ENCODE peak calls at places on chromosomes 3 and 15, in nine cellular contexts. One of them, this sample, is unnamed.

GRCh38 chr3:67739851-67740250 is 85.4 kb upstream of the SUCLG2 start:
- DNase-seq in cardiac muscle cell: no peak
- DNase-seq in mesenchymal stem cell: no peak
- DNase-seq in esophagus squamous epithelium: no peak
- DNase-seq in left lung: no peak
- DNase-seq in GM23248: peak; percentile 16
- DNase-seq in ovary: no peak
- DNase-seq in OCI-LY7: no peak
- DNase-seq in endodermal cell: no peak
- DNase-seq in this sample: no peak

GRCh38 chr15:75211436-75212199 is 9.9 kb downstream of the C15orf39 start:
- DNase-seq in GM23248: no peak
- DNase-seq in cardiac muscle cell: no peak
- DNase-seq in OCI-LY7: no peak
- DNase-seq in ovary: no peak
- DNase-seq in mesenchymal stem cell: no peak
- DNase-seq in esophagus squamous epithelium: no peak
- DNase-seq in endodermal cell: no peak
- DNase-seq in left lung: no peak
- DNase-seq in this sample: no peak

GRCh38 chr3:194382196-194382891 is 12.8 kb upstream of the LRRC15 start:
- DNase-seq in GM23248: no peak
- DNase-seq in mesenchymal stem cell: no peak
- DNase-seq in esophagus squamous epithelium: no peak
- DNase-seq in endodermal cell: peak; percentile 53
- DNase-seq in cardiac muscle cell: no peak
- DNase-seq in left lung: no peak
- DNase-seq in ovary: no peak
- DNase-seq in OCI-LY7: no peak
- DNase-seq in this sample: no peak

GRCh38 chr15:96977886-96978285 is 647.4 kb downstream of the NR2F2 start:
- DNase-seq in endodermal cell: no peak
- DNase-seq in GM23248: no peak
- DNase-seq in esophagus squamous epithelium: no peak
- DNase-seq in OCI-LY7: no peak
- DNase-seq in mesenchymal stem cell: peak; percentile 57
- DNase-seq in ovary: no peak
- DNase-seq in left lung: no peak
- DNase-seq in cardiac muscle cell: peak; percentile 14
- DNase-seq in this sample: no peak

GRCh38 chr15:33068531-33068990 is 126.0 kb downstream of the FMN1 start:
- DNase-seq in cardiac muscle cell: no peak
- DNase-seq in mesenchymal stem cell: peak; percentile 17
- DNase-seq in esophagus squamous epithelium: no peak
- DNase-seq in left lung: peak; percentile 83
- DNase-seq in OCI-LY7: no peak
- DNase-seq in endodermal cell: peak; percentile 70
- DNase-seq in ovary: no peak
- DNase-seq in GM23248: peak; percentile 39
- DNase-seq in this sample: peak; percentile 5

GRCh38 chr3:186492594-186492993 is 51.6 kb downstream of the CRYGS start:
- DNase-seq in esophagus squamous epithelium: no peak
- DNase-seq in left lung: no peak
- DNase-seq in OCI-LY7: no peak
- DNase-seq in GM23248: peak; percentile 6
- DNase-seq in ovary: no peak
- DNase-seq in cardiac muscle cell: no peak
- DNase-seq in endodermal cell: peak; percentile 19
- DNase-seq in mesenchymal stem cell: no peak
- DNase-seq in this sample: no peak

GRCh38 chr3:188631291-188632010 is 477.5 kb downstream of the LPP start:
- DNase-seq in OCI-LY7: no peak
- DNase-seq in esophagus squamous epithelium: no peak
- DNase-seq in GM23248: peak; percentile 91
- DNase-seq in left lung: no peak
- DNase-seq in mesenchymal stem cell: peak; percentile 95
- DNase-seq in endodermal cell: no peak
- DNase-seq in ovary: no peak
- DNase-seq in cardiac muscle cell: no peak
- DNase-seq in this sample: no peak

GRCh38 chr15:70294906-70295305 is 197.2 kb upstream of the TLE3 start:
- DNase-seq in GM23248: no peak
- DNase-seq in mesenchymal stem cell: no peak
- DNase-seq in OCI-LY7: no peak
- DNase-seq in left lung: no peak
- DNase-seq in ovary: no peak
- DNase-seq in cardiac muscle cell: no peak
- DNase-seq in endodermal cell: no peak
- DNase-seq in esophagus squamous epithelium: no peak
- DNase-seq in this sample: no peak

GRCh38 chr3:193791041-193792032 is 198.3 kb downstream of the OPA1 start:
- DNase-seq in endodermal cell: peak; percentile 91
- DNase-seq in ovary: no peak
- DNase-seq in OCI-LY7: peak; percentile 16
- DNase-seq in cardiac muscle cell: peak; percentile 22
- DNase-seq in left lung: peak; percentile 76
- DNase-seq in mesenchymal stem cell: no peak
- DNase-seq in esophagus squamous epithelium: no peak
- DNase-seq in GM23248: no peak
- DNase-seq in this sample: no peak

GRCh38 chr15:63819645-63820044 is 14.1 kb downstream of the HERC1 start:
- DNase-seq in left lung: no peak
- DNase-seq in endodermal cell: no peak
- DNase-seq in GM23248: no peak
- DNase-seq in ovary: no peak
- DNase-seq in OCI-LY7: no peak
- DNase-seq in cardiac muscle cell: no peak
- DNase-seq in mesenchymal stem cell: no peak
- DNase-seq in esophagus squamous epithelium: no peak
- DNase-seq in this sample: no peak

GRCh38 chr3:111708157-111708771 is 113.1 kb upstream of the ZBED2 start:
- DNase-seq in endodermal cell: no peak
- DNase-seq in OCI-LY7: no peak
- DNase-seq in GM23248: no peak
- DNase-seq in cardiac muscle cell: no peak
- DNase-seq in ovary: no peak
- DNase-seq in left lung: no peak
- DNase-seq in mesenchymal stem cell: no peak
- DNase-seq in esophagus squamous epithelium: no peak
- DNase-seq in this sample: no peak

GRCh38 chr3:105845488-105845887 is 23.3 kb downstream of the CBLB start:
- DNase-seq in left lung: no peak
- DNase-seq in esophagus squamous epithelium: no peak
- DNase-seq in cardiac muscle cell: no peak
- DNase-seq in GM23248: no peak
- DNase-seq in ovary: no peak
- DNase-seq in OCI-LY7: no peak
- DNase-seq in mesenchymal stem cell: no peak
- DNase-seq in endodermal cell: no peak
- DNase-seq in this sample: no peak

GRCh38 chr3:140470962-140471361 is 206.9 kb upstream of the TRIM42 start:
- DNase-seq in cardiac muscle cell: no peak
- DNase-seq in GM23248: peak; percentile 13
- DNase-seq in ovary: no peak
- DNase-seq in endodermal cell: no peak
- DNase-seq in OCI-LY7: no peak
- DNase-seq in esophagus squamous epithelium: no peak
- DNase-seq in mesenchymal stem cell: no peak
- DNase-seq in left lung: no peak
- DNase-seq in this sample: no peak

GRCh38 chr3:184145881-184146280 is 9.3 kb upstream of the DVL3 start:
- DNase-seq in endodermal cell: no peak
- DNase-seq in left lung: no peak
- DNase-seq in esophagus squamous epithelium: no peak
- DNase-seq in cardiac muscle cell: no peak
- DNase-seq in OCI-LY7: no peak
- DNase-seq in mesenchymal stem cell: no peak
- DNase-seq in GM23248: no peak
- DNase-seq in ovary: no peak
- DNase-seq in this sample: no peak

GRCh38 chr15:65130941-65131340 is 2.7 kb downstream of the PDCD7 start:
- DNase-seq in ovary: no peak
- DNase-seq in cardiac muscle cell: no peak
- DNase-seq in mesenchymal stem cell: no peak
- DNase-seq in OCI-LY7: peak; percentile 11
- DNase-seq in left lung: no peak
- DNase-seq in esophagus squamous epithelium: no peak
- DNase-seq in GM23248: no peak
- DNase-seq in endodermal cell: peak; percentile 65
- DNase-seq in this sample: no peak

GRCh38 chr15:57747206-57747605 is 40.7 kb downstream of the POLR2M start:
- DNase-seq in GM23248: no peak
- DNase-seq in endodermal cell: no peak
- DNase-seq in mesenchymal stem cell: no peak
- DNase-seq in esophagus squamous epithelium: no peak
- DNase-seq in ovary: no peak
- DNase-seq in cardiac muscle cell: no peak
- DNase-seq in OCI-LY7: no peak
- DNase-seq in left lung: peak; percentile 50
- DNase-seq in this sample: no peak

GRCh38 chr3:23916886-23917815 is at the start of the genes NKIRAS1 and RPL15:
- DNase-seq in GM23248: peak; percentile 99
- DNase-seq in endodermal cell: peak; percentile 99
- DNase-seq in esophagus squamous epithelium: peak; percentile 85
- DNase-seq in OCI-LY7: peak; percentile 98
- DNase-seq in left lung: peak; percentile 98
- DNase-seq in ovary: peak; percentile 97
- DNase-seq in cardiac muscle cell: peak; percentile 98
- DNase-seq in mesenchymal stem cell: peak; percentile 97
- DNase-seq in this sample: peak; percentile 97

GRCh38 chr3:69444980-69445379 is 59.1 kb upstream of the FRMD4B start:
- DNase-seq in left lung: no peak
- DNase-seq in GM23248: peak; percentile 81
- DNase-seq in ovary: peak; percentile 37
- DNase-seq in mesenchymal stem cell: peak; percentile 26
- DNase-seq in esophagus squamous epithelium: no peak
- DNase-seq in cardiac muscle cell: no peak
- DNase-seq in endodermal cell: no peak
- DNase-seq in OCI-LY7: no peak
- DNase-seq in this sample: no peak

GRCh38 chr15:95451891-95452290 is 878.6 kb upstream of the NR2F2 start:
- DNase-seq in cardiac muscle cell: peak; percentile 91
- DNase-seq in ovary: no peak
- DNase-seq in left lung: no peak
- DNase-seq in mesenchymal stem cell: no peak
- DNase-seq in esophagus squamous epithelium: no peak
- DNase-seq in OCI-LY7: no peak
- DNase-seq in GM23248: no peak
- DNase-seq in endodermal cell: no peak
- DNase-seq in this sample: no peak
- H3K27ac ChIP-seq in cardiac muscle cell: peak overlapping the region; percentile 69
- H3K27ac ChIP-seq in ovary: no peak overlapping the region
- H3K27ac ChIP-seq in left lung: no peak overlapping the region
- H3K27ac ChIP-seq in mesenchymal stem cell: no peak overlapping the region
- H3K27ac ChIP-seq in esophagus squamous epithelium: no peak overlapping the region
- H3K27ac ChIP-seq in OCI-LY7: no peak overlapping the region
- H3K27ac ChIP-seq in GM23248: no peak overlapping the region
- H3K27ac ChIP-seq in endodermal cell: no peak overlapping the region
- H3K27ac ChIP-seq in this sample: no peak overlapping the region

DNA sequence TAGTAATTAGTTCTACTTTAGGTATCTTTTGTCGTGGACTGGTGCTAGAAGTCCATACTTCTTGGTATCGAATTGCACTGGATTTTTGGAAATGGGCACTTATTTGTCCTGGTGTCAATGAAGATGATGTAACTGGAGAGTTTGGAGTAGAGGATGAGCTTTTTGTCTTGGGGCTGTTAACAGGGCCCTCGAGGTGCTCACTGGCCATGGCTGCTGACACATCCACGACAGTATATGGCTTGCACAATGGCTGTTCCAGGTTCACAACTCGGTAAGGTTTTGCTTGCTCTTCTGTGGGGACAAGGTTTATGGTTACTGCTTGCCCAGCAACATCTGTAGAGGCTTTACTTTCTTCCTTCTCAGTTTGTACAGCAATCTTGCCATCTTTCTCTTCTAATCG is 109.4 kb upstream of the TSPAN3 start:
- DNase-seq in mesenchymal stem cell: peak; percentile 4
- DNase-seq in esophagus squamous epithelium: no peak
- DNase-seq in cardiac muscle cell: no peak
- DNase-seq in OCI-LY7: no peak
- DNase-seq in endodermal cell: no peak
- DNase-seq in ovary: no peak
- DNase-seq in GM23248: no peak
- DNase-seq in left lung: no peak
- DNase-seq in this sample: no peak
- H3K4me3 ChIP-seq in mesenchymal stem cell: no peak overlapping the region
- H3K4me3 ChIP-seq in esophagus squamous epithelium: no peak overlapping the region
- H3K4me3 ChIP-seq in cardiac muscle cell: no peak overlapping the region
- H3K4me3 ChIP-seq in OCI-LY7: no peak overlapping the region
- H3K4me3 ChIP-seq in endodermal cell: no peak overlapping the region
- H3K4me3 ChIP-seq in ovary: no peak overlapping the region
- H3K4me3 ChIP-seq in GM23248: no peak overlapping the region
- H3K4me3 ChIP-seq in left lung: no peak overlapping the region
- H3K4me3 ChIP-seq in this sample: no peak overlapping the region

DNA sequence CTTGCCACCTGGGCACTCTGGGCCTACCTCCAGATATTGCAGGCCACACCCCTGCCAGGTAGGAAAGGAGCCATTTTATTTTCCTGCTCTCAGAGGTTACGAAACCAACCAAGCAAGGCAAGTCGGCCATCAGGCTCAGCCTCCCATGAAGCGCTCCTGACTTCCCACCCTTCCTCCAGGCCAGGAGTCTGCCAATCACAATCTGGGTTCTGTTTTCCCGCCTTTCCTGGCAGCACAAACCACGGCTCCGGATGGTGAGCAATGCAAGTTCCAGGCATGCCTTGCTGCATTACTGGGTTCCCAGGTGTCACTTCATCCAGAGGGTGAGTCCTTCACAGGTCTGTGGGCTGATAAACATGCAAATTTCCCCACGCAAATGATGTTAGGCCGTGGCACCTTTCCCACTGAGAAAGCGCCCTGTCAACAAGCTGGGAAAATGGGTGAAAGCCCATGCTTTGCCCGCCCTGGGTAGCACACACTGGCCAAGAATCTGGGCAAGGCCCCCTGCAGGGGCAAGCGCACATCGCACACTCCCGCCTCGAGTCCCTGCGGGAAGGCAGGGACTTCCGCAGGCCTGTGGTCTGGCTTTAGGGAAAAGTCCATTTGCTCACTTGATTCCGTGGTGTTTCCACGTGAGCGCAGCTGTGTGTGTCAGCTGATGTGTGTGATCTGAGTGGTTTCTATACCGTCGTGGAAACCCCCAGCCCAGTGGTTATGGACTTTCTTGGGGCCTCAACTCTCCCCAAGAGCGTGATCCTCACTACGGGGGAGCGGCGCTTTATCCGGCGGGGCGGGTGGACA is 61.6 kb upstream of the RYK start:
- DNase-seq in esophagus squamous epithelium: no peak
- DNase-seq in endodermal cell: peak; percentile 76
- DNase-seq in mesenchymal stem cell: no peak
- DNase-seq in cardiac muscle cell: no peak
- DNase-seq in OCI-LY7: no peak
- DNase-seq in GM23248: peak; percentile 47
- DNase-seq in ovary: peak; percentile 48
- DNase-seq in left lung: peak; percentile 71
- DNase-seq in this sample: no peak
- H3K27ac ChIP-seq in esophagus squamous epithelium: peak overlapping the region; percentile 95
- H3K27ac ChIP-seq in endodermal cell: no peak overlapping the region
- H3K27ac ChIP-seq in mesenchymal stem cell: peak overlapping the region; percentile 75
- H3K27ac ChIP-seq in cardiac muscle cell: no peak overlapping the region
- H3K27ac ChIP-seq in OCI-LY7: no peak overlapping the region
- H3K27ac ChIP-seq in GM23248: peak overlapping the region; percentile 85
- H3K27ac ChIP-seq in ovary: peak overlapping the region; percentile 69
- H3K27ac ChIP-seq in left lung: peak overlapping the region; percentile 81
- H3K27ac ChIP-seq in this sample: peak overlapping the region; percentile 36

GRCh38 chr3:138136208-138136607 is 4.0 kb upstream of the A4GNT start:
- DNase-seq in cardiac muscle cell: no peak
- DNase-seq in GM23248: no peak
- DNase-seq in endodermal cell: no peak
- DNase-seq in ovary: no peak
- DNase-seq in mesenchymal stem cell: no peak
- DNase-seq in OCI-LY7: no peak
- DNase-seq in esophagus squamous epithelium: no peak
- DNase-seq in left lung: no peak
- DNase-seq in this sample: no peak
- H3K4me3 ChIP-seq in cardiac muscle cell: no peak overlapping the region
- H3K4me3 ChIP-seq in GM23248: no peak overlapping the region
- H3K4me3 ChIP-seq in endodermal cell: peak overlapping the region; percentile 21
- H3K4me3 ChIP-seq in ovary: no peak overlapping the region
- H3K4me3 ChIP-seq in mesenchymal stem cell: no peak overlapping the region
- H3K4me3 ChIP-seq in OCI-LY7: no peak overlapping the region
- H3K4me3 ChIP-seq in esophagus squamous epithelium: no peak overlapping the region
- H3K4me3 ChIP-seq in left lung: no peak overlapping the region
- H3K4me3 ChIP-seq in this sample: no peak overlapping the region

This sample was measured in dorsolateral prefrontal cortex.